ENCODE peak calls at places on chromosomes 5 and 9, in nine cellular contexts. M is neural crest cell; P is activated CD4-positive, alpha-beta T cell treated with anti-CD3 and anti-CD28 coated beads, Interleukin-2, amount 50 U/mL, for 1 hour; N is mucosa of descending colon; U is GM23248; S is A549; Z is non-pigmented ciliary epithelial cell; E is osteocyte; X is stimulated activated CD4-positive, alpha-beta T cell treated with anti-CD3 and anti-CD28 coated beads, Interleukin-15, amount 100 ng/mL, for 1 hour. A is an unnamed sample.

GRCh38 chr5:133618141-133618540 is 5.8 kb upstream of the FSTL4 start:
- DNase-seq in M (no peak), P (no peak), N (no peak), U (no peak), S (no peak), Z (no peak), E (no peak), X (no peak), A (no peak)

GRCh38 chr9:18299449-18299848 is 174.5 kb upstream of the ADAMTSL1 start:
- DNase-seq in M (no peak), P (no peak), N (no peak), U (no peak), S (no peak), Z (no peak), E (no peak), X (no peak), A (no peak)

GRCh38 chr9:120832766-120833165 is 10.0 kb downstream of the PSMD5 start:
- DNase-seq in M (no peak), P (no peak), N (no peak), U (no peak), S (no peak), Z (no peak), E (no peak), X (no peak), A (no peak)

GRCh38 chr9:81526587-81526986 is 162.8 kb downstream of the TLE1 start:
- DNase-seq in M (no peak), P (no peak), N (no peak), U (peak; percentile 71), S (no peak), Z (peak; percentile 52), E (no peak), X (no peak), A (no peak)

GRCh38 chr5:138544171-138545134 is 1.4 kb upstream of the ETF1 start:
- DNase-seq in M (no peak), P (no peak), N (peak; percentile 23), U (peak; percentile 80), S (no peak), Z (no peak), E (no peak), X (no peak), A (peak; percentile 15)

GRCh38 chr9:76884823-76885222 is 21.1 kb downstream of the PRUNE2 start:
- DNase-seq in M (no peak), P (no peak), N (no peak), U (no peak), S (no peak), Z (no peak), E (no peak), X (no peak), A (no peak)

GRCh38 chr5:126576974-126577373 is 18.0 kb downstream of the ALDH7A1 start:
- DNase-seq in M (no peak), P (no peak), N (no peak), U (no peak), S (no peak), Z (no peak), E (no peak), X (no peak), A (no peak)

GRCh38 chr9:100170085-100170484 is 71.0 kb downstream of the INVS start:
- DNase-seq in M (no peak), P (no peak), N (no peak), U (peak; percentile 24), S (no peak), Z (no peak), E (no peak), X (no peak), A (no peak)

GRCh38 chr9:36970007-36970888 is 63.8 kb downstream of the PAX5 start:
- DNase-seq in M (no peak), P (no peak), N (no peak), U (peak; percentile 40), S (peak; percentile 22), Z (no peak), E (no peak), X (no peak), A (no peak)

GRCh38 chr9:133580971-133581370 is 28.2 kb downstream of the FAM163B start:
- DNase-seq in M (no peak), P (no peak), N (no peak), U (no peak), S (no peak), Z (no peak), E (no peak), X (no peak), A (no peak)

GRCh38 chr9:136644343-136644592 is 18.4 kb upstream of the EGFL7 start:
- DNase-seq in M (no peak), P (no peak), N (peak; percentile 92), U (peak; percentile 89), S (peak; percentile 71), Z (no peak), E (no peak), X (no peak), A (no peak)

GRCh38 chr9:93710370-93710723 is 134.0 kb downstream of the PHF2 start:
- DNase-seq in M (no peak), P (no peak), N (no peak), U (no peak), S (no peak), Z (no peak), E (no peak), X (no peak), A (no peak)

A was measured in naive thymus-derived CD8-positive, alpha-beta T cell.